ENCODE peak calls at places on chromosomes 1 and 21, in five cellular contexts. One of them, this sample, is unnamed.

GRCh38 chr1:184893695-184894094 is 80.6 kb downstream of the NIBAN1 start:
- DNase-seq in PC-9: no peak
- DNase-seq in dermis microvascular lymphatic vessel endothelial cell: no peak
- DNase-seq in cardiac muscle cell: no peak
- DNase-seq in GM13976: no peak
- DNase-seq in this sample: no peak

GRCh38 chr1:3312894-3313578 is 141.4 kb upstream of the ARHGEF16 start:
- DNase-seq in PC-9: peak
- DNase-seq in dermis microvascular lymphatic vessel endothelial cell: peak
- DNase-seq in cardiac muscle cell: peak
- DNase-seq in GM13976: no peak
- DNase-seq in this sample: peak

GRCh38 chr21:41631564-41632461 is 123.9 kb upstream of the TMPRSS2 start:
- DNase-seq in PC-9: peak
- DNase-seq in dermis microvascular lymphatic vessel endothelial cell: no peak
- DNase-seq in cardiac muscle cell: peak
- DNase-seq in GM13976: no peak
- DNase-seq in this sample: no peak

GRCh38 chr1:201740609-201741231 is 88.2 kb upstream of the IPO9 start:
- DNase-seq in PC-9: no peak
- DNase-seq in dermis microvascular lymphatic vessel endothelial cell: no peak
- DNase-seq in cardiac muscle cell: peak
- DNase-seq in GM13976: no peak
- DNase-seq in this sample: no peak

GRCh38 chr1:220761688-220762427 is 13.7 kb downstream of the MTARC2 start:
- DNase-seq in PC-9: no peak
- DNase-seq in dermis microvascular lymphatic vessel endothelial cell: no peak
- DNase-seq in cardiac muscle cell: no peak
- DNase-seq in GM13976: no peak
- DNase-seq in this sample: no peak

GRCh38 chr1:145892486-145893087 is 6.9 kb upstream of the ANKRD35 start:
- DNase-seq in PC-9: no peak
- DNase-seq in dermis microvascular lymphatic vessel endothelial cell: no peak
- DNase-seq in cardiac muscle cell: peak
- DNase-seq in GM13976: no peak
- DNase-seq in this sample: no peak

GRCh38 chr1:87642581-87643129 is 314.0 kb downstream of the LMO4 start:
- DNase-seq in PC-9: no peak
- DNase-seq in dermis microvascular lymphatic vessel endothelial cell: no peak
- DNase-seq in cardiac muscle cell: peak
- DNase-seq in GM13976: no peak
- DNase-seq in this sample: peak

GRCh38 chr1:115575661-115576060 is 66.1 kb upstream of the VANGL1 start:
- DNase-seq in PC-9: no peak
- DNase-seq in dermis microvascular lymphatic vessel endothelial cell: no peak
- DNase-seq in cardiac muscle cell: no peak
- DNase-seq in GM13976: no peak
- DNase-seq in this sample: no peak

GRCh38 chr1:17377325-17377953 is 5.4 kb downstream of the PADI6 start:
- DNase-seq in PC-9: peak
- DNase-seq in dermis microvascular lymphatic vessel endothelial cell: no peak
- DNase-seq in cardiac muscle cell: no peak
- DNase-seq in GM13976: no peak
- DNase-seq in this sample: no peak

GRCh38 chr1:118563969-118564951 is 379.2 kb upstream of the SPAG17 start:
- DNase-seq in PC-9: no peak
- DNase-seq in dermis microvascular lymphatic vessel endothelial cell: no peak
- DNase-seq in cardiac muscle cell: no peak
- DNase-seq in GM13976: peak
- DNase-seq in this sample: no peak

GRCh38 chr1:152244576-152244975 is 20.6 kb upstream of the HRNR start:
- DNase-seq in PC-9: no peak
- DNase-seq in dermis microvascular lymphatic vessel endothelial cell: no peak
- DNase-seq in cardiac muscle cell: no peak
- DNase-seq in GM13976: no peak
- DNase-seq in this sample: no peak

GRCh38 chr1:243354511-243355153 is 98.8 kb downstream of the SDCCAG8 start:
- DNase-seq in PC-9: no peak
- DNase-seq in dermis microvascular lymphatic vessel endothelial cell: peak
- DNase-seq in cardiac muscle cell: no peak
- DNase-seq in GM13976: peak
- DNase-seq in this sample: no peak

GRCh38 chr1:11703357-11704225 is 12.1 kb downstream of the DRAXIN start:
- DNase-seq in PC-9: no peak
- DNase-seq in dermis microvascular lymphatic vessel endothelial cell: no peak
- DNase-seq in cardiac muscle cell: no peak
- DNase-seq in GM13976: no peak
- DNase-seq in this sample: no peak

GRCh38 chr1:63836830-63837229 is 63.0 kb downstream of the ROR1 start:
- DNase-seq in PC-9: no peak
- DNase-seq in dermis microvascular lymphatic vessel endothelial cell: no peak
- DNase-seq in cardiac muscle cell: no peak
- DNase-seq in GM13976: no peak
- DNase-seq in this sample: peak

GRCh38 chr1:174191255-174191906 is 32.1 kb downstream of the RABGAP1L start:
- DNase-seq in PC-9: no peak
- DNase-seq in dermis microvascular lymphatic vessel endothelial cell: no peak
- DNase-seq in cardiac muscle cell: peak
- DNase-seq in GM13976: no peak
- DNase-seq in this sample: no peak

GRCh38 chr1:52423771-52424170 is 19.4 kb downstream of the PRPF38A start:
- DNase-seq in PC-9: no peak
- DNase-seq in dermis microvascular lymphatic vessel endothelial cell: no peak
- DNase-seq in cardiac muscle cell: no peak
- DNase-seq in GM13976: no peak
- DNase-seq in this sample: no peak